ENCODE peak calls at places on chromosome 17, in five cellular contexts. P is occipital lobe; Z is prostate gland; R is effector CD4-positive, alpha-beta T cell; C is cardiac fibroblast. M is an unnamed sample.

GRCh38 chr17:1931759-1932579 is 93.2 kb downstream of the RTN4RL1 start:
- DNase-seq in C (no peak), Z (peak), P (peak), R (no peak), M (peak)

GRCh38 chr17:73293480-73293911 is 18.3 kb downstream of the CDC42EP4 start:
- DNase-seq in P (no peak), R (no peak), Z (peak), C (peak), M (peak)

GRCh38 chr17:5203908-5204294 is 12.2 kb upstream of the ZNF594 start:
- DNase-seq in R (no peak), C (peak), P (no peak), Z (no peak), M (peak)

GRCh38 chr17:20189322-20189721 is 180.2 kb downstream of the SPECC1 start:
- DNase-seq in C (peak), P (peak), Z (no peak), R (no peak), M (no peak)

GRCh38 chr17:81481011-81481799 is 31.4 kb downstream of the ACTG1 start:
- DNase-seq in R (peak), C (peak), Z (peak), P (peak), M (peak)

GRCh38 chr17:34307110-34307509 is 12.1 kb upstream of the CCL8 start:
- DNase-seq in Z (no peak), C (peak), P (no peak), R (no peak), M (peak)

GRCh38 chr17:56317351-56318208 is 164.3 kb downstream of the ANKFN1 start:
- DNase-seq in Z (no peak), C (no peak), R (no peak), P (no peak), M (no peak)

GRCh38 chr17:57370583-57370982 is 114.3 kb downstream of the MSI2 start:
- DNase-seq in Z (no peak), R (no peak), C (no peak), P (no peak), M (no peak)

GRCh38 chr17:8953152-8953885 is 12.2 kb downstream of the PIK3R5 start:
- DNase-seq in P (no peak), R (no peak), Z (no peak), C (no peak), M (no peak)

GRCh38 chr17:60573139-60573975 is 26.6 kb upstream of the PPM1D start:
- DNase-seq in C (peak), Z (no peak), P (no peak), R (no peak), M (peak)

GRCh38 chr17:81976332-81977210 is 858 bp upstream of the ASPSCR1 start:
- DNase-seq in P (no peak), C (no peak), Z (no peak), R (no peak), M (no peak)

GRCh38 chr17:73710095-73710592 is 65.9 kb upstream of the SDK2 start:
- DNase-seq in Z (peak), P (peak), C (peak), R (peak), M (peak)

GRCh38 chr17:55053855-55054254 is 85.3 kb downstream of the STXBP4 start:
- DNase-seq in R (no peak), P (no peak), C (peak), Z (no peak), M (peak)

GRCh38 chr17:12040478-12040877 is 19.8 kb downstream of the MAP2K4 start:
- DNase-seq in Z (no peak), P (no peak), C (no peak), R (no peak), M (no peak)

GRCh38 chr17:44310612-44311376 is 2.4 kb downstream of the RUNDC3A start:
- DNase-seq in Z (no peak), C (no peak), R (no peak), P (no peak), M (no peak)

GRCh38 chr17:50959341-50959740 is 93.2 kb upstream of the TOB1 start:
- DNase-seq in Z (no peak), R (no peak), P (no peak), C (no peak), M (no peak)

GRCh38 chr17:81811705-81812570 is 8.0 kb downstream of the GCGR start:
- DNase-seq in Z (no peak), C (no peak), P (no peak), R (no peak), M (no peak)

GRCh38 chr17:75266315-75267145 is 4.5 kb downstream of the MIF4GD start:
- DNase-seq in P (no peak), C (no peak), Z (no peak), R (no peak), M (no peak)

GRCh38 chr17:60155815-60156214 is 6.0 kb downstream of the CA4 start:
- DNase-seq in P (no peak), Z (no peak), C (no peak), R (no peak), M (no peak)

GRCh38 chr17:45747907-45748306 is 36.2 kb upstream of the CRHR1 start:
- DNase-seq in P (peak), C (no peak), Z (no peak), R (no peak), M (no peak)

GRCh38 chr17:48586355-48586924 is 3.6 kb downstream of the HOXB3 start:
- DNase-seq in C (no peak), P (no peak), Z (no peak), R (no peak), M (no peak)

GRCh38 chr17:73657473-73658116 is 13.3 kb upstream of the SDK2 start:
- DNase-seq in Z (peak), C (peak), P (no peak), R (no peak), M (no peak)

GRCh38 chr17:68346448-68346847 is 55.2 kb downstream of the ARSG start:
- DNase-seq in R (peak), C (no peak), P (no peak), Z (no peak), M (no peak)

GRCh38 chr17:78716814-78717393 is 65.2 kb downstream of the CYTH1 start:
- DNase-seq in C (peak), Z (peak), P (peak), R (no peak), M (peak)

GRCh38 chr17:65542595-65542994 is 18.9 kb downstream of the AXIN2 start:
- DNase-seq in Z (no peak), C (no peak), P (no peak), R (no peak), M (no peak)

GRCh38 chr17:71975331-71975801 is 145.5 kb upstream of the SOX9 start:
- DNase-seq in C (peak), R (no peak), P (no peak), Z (peak), M (peak)

GRCh38 chr17:78129385-78130079 is 977 bp upstream of the TMC6 start:
- DNase-seq in R (no peak), P (no peak), Z (no peak), C (no peak), M (no peak)

GRCh38 chr17:66518108-66518507 is 215.7 kb downstream of the PRKCA start:
- DNase-seq in P (no peak), Z (no peak), C (no peak), R (no peak), M (no peak)

GRCh38 chr17:73939808-73940207 is 263.7 kb upstream of the RPL38 start:
- DNase-seq in C (no peak), Z (no peak), P (no peak), R (no peak), M (no peak)